ENCODE peak calls at places on chromosomes 2 and 18, in four cellular contexts. G is HCT116, O is mammary epithelial cell, W is SK-N-SH. H is an unnamed sample.

GRCh38 chr18:28469946-28470345 is 293.0 kb upstream of the CDH2 start:
- DNase-seq in W (no peak), O (peak), G (no peak), H (peak)

GRCh38 chr2:235699576-235699975 is 205.7 kb downstream of the AGAP1 start:
- DNase-seq in G (no peak), O (no peak), W (no peak), H (no peak)

GRCh38 chr2:167689444-167689843 is 558.0 kb downstream of the STK39 start:
- DNase-seq in W (no peak), O (no peak), G (peak), H (no peak)

GRCh38 chr2:235659767-235660322 is 166.0 kb downstream of the AGAP1 start:
- DNase-seq in G (no peak), W (no peak), O (peak), H (peak)

GRCh38 chr2:4354678-4355077 is 651.3 kb downstream of the DCDC2C start:
- DNase-seq in W (peak), O (no peak), G (no peak), H (no peak)

GRCh38 chr2:29010946-29011649 is 30.0 kb downstream of the TOGARAM2 start:
- DNase-seq in W (no peak), O (no peak), G (no peak), H (peak)

GRCh38 chr2:48248251-48248933 is 281.6 kb upstream of the STON1 start:
- DNase-seq in G (peak), O (peak), W (no peak), H (peak)

GRCh38 chr2:96527990-96528679 is 8.4 kb upstream of the ARID5A start:
- DNase-seq in W (no peak), G (no peak), O (no peak), H (peak)

GRCh38 chr2:54724150-54724559 is 693 bp downstream of the EML6 start:
- DNase-seq in G (no peak), O (peak), W (no peak), H (peak)

GRCh38 chr2:54725343-54726099 is 2.1 kb downstream of the EML6 start:
- DNase-seq in W (peak), O (no peak), G (no peak), H (peak)

GRCh38 chr2:54724560-54725342 is 1.3 kb downstream of the EML6 start:
- DNase-seq in G (no peak), O (peak), W (peak), H (peak)

GRCh38 chr2:54722641-54723299 is 692 bp upstream of the EML6 start:
- DNase-seq in O (peak), G (peak), W (no peak), H (peak)

DNA sequence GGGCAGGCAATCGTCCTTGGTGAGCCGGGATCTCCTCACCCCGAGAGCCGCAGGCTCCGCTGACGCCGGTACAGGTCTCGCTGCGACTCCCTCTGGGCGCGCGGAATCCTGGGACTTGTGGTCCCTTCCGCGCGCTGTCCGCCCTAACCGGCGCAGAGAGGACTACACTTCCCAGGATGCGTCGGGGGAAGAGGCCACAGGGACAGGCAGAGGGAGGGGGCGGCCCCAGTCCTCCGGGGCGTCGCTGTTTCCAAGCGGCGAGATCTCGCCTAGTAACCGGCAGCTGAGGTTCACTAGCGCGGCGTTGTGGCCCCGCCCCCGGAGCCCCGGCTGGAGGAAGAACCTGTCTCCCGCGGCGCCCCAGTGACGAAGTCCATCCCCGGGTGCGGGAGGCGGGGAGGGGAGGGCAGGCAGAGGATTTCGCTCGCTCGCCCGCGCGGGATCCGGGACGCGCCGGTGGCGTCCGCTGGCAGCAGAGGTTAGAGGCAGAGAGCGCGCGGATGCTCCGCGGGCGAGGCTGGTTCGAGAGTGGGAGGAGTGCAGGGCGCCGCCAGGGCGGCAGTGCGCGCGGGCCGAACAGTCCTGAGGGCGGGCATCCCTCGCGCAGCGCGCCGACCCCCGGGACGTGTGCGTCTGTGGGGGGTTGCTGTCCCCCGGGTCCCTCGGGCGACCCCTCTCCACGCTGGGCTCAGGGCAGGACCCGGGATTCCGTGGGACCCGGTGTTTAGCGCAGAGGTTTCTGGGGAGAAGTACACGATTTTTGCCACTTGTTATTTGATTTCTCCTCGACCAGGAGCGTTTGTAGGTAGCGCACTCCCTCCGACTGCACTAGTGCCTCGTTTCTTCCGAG is at the start of gene EML6:
- DNase-seq in O (peak), G (peak), W (peak), H (peak)
- H2AFZ ChIP-seq in O (peak), G (peak), W (peak), H (peak)

DNA sequence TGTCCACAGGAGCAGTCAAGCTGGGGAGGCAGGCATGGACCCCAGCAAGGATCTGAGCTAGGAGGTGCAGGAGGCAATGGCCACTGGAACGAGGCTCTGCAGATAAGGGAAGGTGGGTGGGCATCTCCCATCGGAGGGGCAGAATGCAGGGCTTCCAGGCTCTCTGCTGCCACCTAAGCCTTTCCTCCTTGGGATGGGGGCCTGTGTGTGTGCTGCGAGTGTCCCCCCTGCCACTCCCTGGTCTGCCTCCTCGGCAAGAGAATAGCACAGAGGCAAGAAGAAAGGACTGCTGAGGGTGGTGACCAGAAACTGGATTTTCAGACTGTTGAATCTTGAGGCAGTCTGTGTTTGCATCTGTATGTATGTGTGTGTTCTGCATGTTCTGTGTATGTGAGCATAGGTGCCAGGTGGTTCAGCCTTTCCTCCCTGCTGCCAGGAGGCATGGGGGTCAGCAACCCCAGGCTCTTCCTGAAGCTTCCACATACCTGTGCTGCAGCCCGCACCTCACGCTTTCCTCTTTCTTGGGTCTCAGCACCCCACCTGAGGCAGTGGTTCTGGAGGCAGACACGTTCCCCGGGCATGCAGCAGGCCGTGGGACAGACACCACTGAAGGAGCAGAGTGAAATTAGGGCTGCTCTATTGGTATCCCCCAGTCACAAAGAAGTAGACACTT is 86.7 kb downstream of the EPAS1 start:
- DNase-seq in O (no peak), G (no peak), W (no peak), H (no peak)
- H3K4me2 ChIP-seq in O (no peak), G (no peak), W (no peak), H (no peak)

DNA sequence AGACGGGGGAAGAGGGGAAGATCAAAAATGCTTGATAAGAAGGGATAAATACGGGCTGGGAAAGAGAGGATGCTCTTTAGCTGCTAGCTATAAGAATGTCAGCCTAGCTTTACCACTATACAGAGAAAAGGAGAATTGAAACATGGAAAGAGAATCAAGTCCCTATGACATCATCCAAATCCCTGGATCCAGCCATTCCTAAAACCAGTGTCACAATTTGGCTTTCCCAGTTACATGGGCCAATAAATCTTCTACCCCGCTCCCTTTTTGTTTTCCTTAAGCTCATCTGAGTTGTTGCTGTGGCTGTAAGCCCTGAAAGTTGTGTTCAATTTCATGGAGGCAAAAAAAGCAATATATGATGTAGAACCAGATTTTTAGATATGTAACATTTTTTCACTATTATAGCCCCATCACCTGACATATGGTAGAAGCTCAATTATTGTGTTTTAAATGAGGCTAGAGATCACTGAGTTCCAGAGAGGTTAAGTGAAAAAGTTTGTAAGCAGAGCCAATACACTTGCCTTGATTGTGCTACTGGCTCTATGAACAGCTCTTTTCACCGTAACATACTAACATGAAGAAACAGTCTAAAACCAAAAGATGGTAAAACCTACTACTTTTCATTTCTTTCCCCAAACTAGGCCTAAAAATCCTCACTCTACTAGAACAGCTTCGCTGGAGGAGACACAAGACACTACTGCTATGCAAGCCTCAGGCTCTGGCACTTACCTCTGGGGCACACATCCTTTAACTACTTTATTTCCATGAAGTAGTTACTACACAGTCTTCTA is 4.3 kb downstream of the HNRNPLL start:
- DNase-seq in G (no peak), O (no peak), W (no peak), H (no peak)
- H3K4me3 ChIP-seq in G (no peak), O (no peak), W (peak), H (no peak)

DNA sequence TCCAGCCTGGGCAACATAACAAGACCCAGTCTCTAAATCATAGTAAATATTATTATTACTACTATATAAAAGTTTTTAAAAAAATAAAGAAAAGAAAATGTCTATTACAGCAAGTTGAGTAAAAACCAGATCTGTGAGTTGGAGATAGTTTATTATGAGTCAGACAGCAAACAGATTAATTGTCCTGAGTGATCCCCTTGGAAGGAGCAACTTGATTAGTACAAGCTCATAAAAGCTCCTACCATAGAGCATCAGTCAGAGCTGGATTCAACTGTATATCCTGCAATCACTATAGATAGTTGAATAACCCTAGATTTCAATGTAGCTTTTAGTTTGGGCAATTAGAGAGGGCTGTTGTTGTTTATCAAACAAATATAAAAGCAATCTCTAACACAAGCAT is 84.1 kb downstream of the TRABD2A start:
- DNase-seq in G (no peak), O (no peak), W (no peak), H (no peak)
- H2AFZ ChIP-seq in G (no peak), O (no peak), W (no peak), H (no peak)

GRCh38 chr2:65436825-65437221 is 4.4 kb upstream of the SPRED2 start:
- DNase-seq in G (no peak), O (no peak), W (peak), H (no peak)

GRCh38 chr2:65435625-65436168 is 3.3 kb upstream of the SPRED2 start:
- DNase-seq in W (peak), G (peak), O (peak), H (peak)

GRCh38 chr2:65437392-65438135 is 5.2 kb upstream of the SPRED2 start:
- DNase-seq in G (no peak), W (no peak), O (no peak), H (no peak)

GRCh38 chr2:65436169-65436824 is 3.9 kb upstream of the SPRED2 start:
- DNase-seq in W (peak), G (peak), O (peak), H (peak)

DNA sequence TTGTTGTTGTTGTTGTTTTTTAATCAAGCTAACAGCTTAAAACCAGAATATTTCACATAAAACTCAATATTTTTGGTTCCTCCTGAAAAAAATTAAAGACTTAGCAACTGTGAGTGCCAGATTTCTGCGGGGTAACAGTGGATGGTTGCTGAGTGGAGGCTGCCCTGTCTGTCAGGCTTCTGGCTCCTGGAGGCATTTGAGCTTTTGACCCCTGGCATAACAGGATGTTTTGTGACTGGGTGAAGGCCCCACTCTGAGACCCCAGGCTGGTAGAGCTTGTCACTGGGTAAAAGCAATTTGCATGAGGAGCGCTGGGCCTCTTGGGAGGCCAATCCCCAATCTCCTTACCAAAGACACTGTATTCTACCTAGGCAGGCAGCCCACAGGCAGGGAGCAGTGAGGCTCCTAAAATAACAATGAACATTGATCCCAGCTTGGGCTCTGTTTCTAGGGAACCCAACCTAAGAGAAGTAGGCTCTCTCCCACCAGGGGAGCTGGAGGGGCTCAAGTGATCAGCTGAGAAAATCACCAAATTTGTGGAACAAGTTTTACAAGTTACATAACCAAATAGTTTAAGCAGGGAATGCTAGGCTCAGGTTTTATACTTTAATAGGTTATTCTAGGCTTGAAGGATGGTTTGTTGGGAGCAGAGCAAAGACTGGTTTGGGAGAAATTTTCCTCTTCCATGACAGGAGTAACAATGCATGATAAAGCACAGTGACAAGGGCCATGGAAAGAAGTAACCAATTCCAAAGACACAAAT is 5.9 kb upstream of the SPRED2 start:
- DNase-seq in W (no peak), O (no peak), G (no peak), H (no peak)
- H3K4me2 ChIP-seq in W (no peak), O (no peak), G (no peak), H (no peak)

GRCh38 chr2:88834866-88835265 is 143.4 kb downstream of the RPIA start:
- DNase-seq in G (no peak), O (no peak), W (no peak), H (no peak)
- H3K4me3 ChIP-seq in G (no peak), O (no peak), W (no peak), H (no peak)

GRCh38 chr2:36885605-36886004 is 80.7 kb downstream of the STRN start:
- DNase-seq in O (no peak), G (no peak), W (no peak), H (no peak)

GRCh38 chr2:36892805-36893204 is 73.5 kb downstream of the STRN start:
- DNase-seq in O (no peak), G (no peak), W (no peak), H (no peak)

GRCh38 chr2:36886664-36887063 is 79.7 kb downstream of the STRN start:
- DNase-seq in G (no peak), W (no peak), O (no peak), H (no peak)

GRCh38 chr2:36889782-36890181 is 76.6 kb downstream of the STRN start:
- DNase-seq in O (peak), G (peak), W (no peak), H (peak)
- H2AFZ ChIP-seq in O (peak), G (no peak), W (no peak), H (no peak)

GRCh38 chr2:60460577-60461420 is 92.7 kb downstream of the BCL11A start:
- DNase-seq in G (no peak), W (no peak), O (no peak), H (no peak)

GRCh38 chr2:60466161-60466702 is 87.2 kb downstream of the BCL11A start:
- DNase-seq in W (no peak), G (no peak), O (peak), H (no peak)

GRCh38 chr2:60465736-60466135 is 87.7 kb downstream of the BCL11A start:
- DNase-seq in W (no peak), G (no peak), O (peak), H (no peak)

GRCh38 chr2:60461421-60462108 is 91.9 kb downstream of the BCL11A start:
- DNase-seq in G (no peak), W (no peak), O (no peak), H (no peak)

GRCh38 chr2:60463249-60463648 is 90.2 kb downstream of the BCL11A start:
- DNase-seq in W (no peak), O (no peak), G (no peak), H (no peak)
- H3K4me2 ChIP-seq in W (peak), O (no peak), G (no peak), H (no peak)

H was measured in osteoblast.